ENCODE peak calls at places on chromosomes 4 and X, in seven cellular contexts. E, F, B, K, L, V and C are unnamed samples.

GRCh38 chrX:41449138-41449537 is 2.0 kb downstream of the NYX start:
- DNase-seq in V (no peak), K (no peak), B (no peak), F (no peak), L (no peak), E (no peak), C (no peak)

GRCh38 chr4:6695660-6696581 is 2.2 kb downstream of the S100P start:
- DNase-seq in E (no peak), B (no peak), V (no peak), K (no peak), L (peak), F (no peak), C (peak)

GRCh38 chr4:133152330-133152791 is 3.3 kb downstream of the PCDH10 start:
- DNase-seq in E (no peak), B (no peak), F (no peak), K (no peak), L (no peak), V (no peak), C (no peak)

GRCh38 chr4:142264961-142265360 is 581.1 kb downstream of the INPP4B start:
- DNase-seq in E (no peak), K (no peak), L (no peak), V (no peak), F (no peak), B (no peak), C (no peak)

GRCh38 chrX:76279007-76279406 is 106.1 kb downstream of the PBDC1 start:
- DNase-seq in B (peak), K (no peak), V (peak), E (peak), L (peak), F (no peak), C (no peak)

GRCh38 chr4:77613267-77613666 is 7.6 kb downstream of the CXCL13 start:
- DNase-seq in E (peak), K (no peak), B (peak), V (no peak), F (no peak), L (no peak), C (no peak)

GRCh38 chr4:139822391-139822790 is 156.8 kb downstream of the MGST2 start:
- DNase-seq in F (no peak), V (no peak), K (no peak), B (no peak), L (no peak), E (no peak), C (no peak)

GRCh38 chr4:76981649-76982048 is 32.1 kb downstream of the SEPTIN11 start:
- DNase-seq in L (no peak), F (no peak), B (no peak), E (no peak), V (no peak), K (no peak), C (no peak)

GRCh38 chrX:72016881-72017783 is 106.5 kb downstream of the NHSL2 start:
- DNase-seq in V (no peak), E (no peak), K (no peak), B (no peak), F (no peak), L (peak), C (no peak)

GRCh38 chr4:94500696-94501095 is 49.0 kb downstream of the PDLIM5 start:
- DNase-seq in F (no peak), B (peak), L (no peak), K (peak), V (no peak), E (no peak), C (no peak)

GRCh38 chrX:39832211-39832610 is 265.5 kb downstream of the BCOR start:
- DNase-seq in L (no peak), V (no peak), E (no peak), B (no peak), F (no peak), K (no peak), C (no peak)

DNA sequence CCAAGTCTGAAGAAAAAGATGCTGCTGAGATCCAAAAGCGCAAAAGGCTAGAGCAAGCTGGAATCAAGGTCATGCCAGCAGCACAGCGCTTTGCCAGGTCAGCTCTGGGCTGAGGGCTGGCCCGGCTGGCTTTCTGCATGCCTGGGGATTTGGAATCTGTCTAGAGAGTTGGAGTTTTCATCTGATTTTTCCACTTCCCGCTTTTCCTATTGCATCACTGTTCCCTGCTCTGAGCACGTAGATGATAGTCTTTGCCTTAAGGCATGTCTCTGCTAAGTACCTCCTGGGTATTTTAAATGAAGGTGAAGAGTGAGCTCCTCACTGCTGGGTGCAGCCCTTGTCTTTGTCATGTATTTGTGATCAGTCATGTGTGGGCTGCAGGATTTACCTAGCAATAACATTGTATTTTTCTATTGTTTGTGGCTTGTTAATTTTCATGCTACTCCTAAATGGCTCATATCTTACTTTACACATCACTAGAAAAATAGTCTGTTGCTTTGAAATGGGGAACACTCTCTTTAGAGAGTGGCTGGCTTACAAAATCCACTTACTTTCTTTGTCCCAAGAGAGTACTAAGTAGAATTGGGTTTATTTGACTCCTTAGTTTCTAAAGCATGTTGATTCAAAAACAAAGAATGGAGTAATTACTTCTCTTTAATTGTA is 82.8 kb downstream of the LIMCH1 start:
- DNase-seq in K (no peak), B (no peak), L (no peak), F (no peak), V (no peak), E (no peak), C (no peak)
- H3K27ac ChIP-seq in K (no peak), B (no peak), L (no peak), F (no peak), V (peak), E (peak), C (no peak)

DNA sequence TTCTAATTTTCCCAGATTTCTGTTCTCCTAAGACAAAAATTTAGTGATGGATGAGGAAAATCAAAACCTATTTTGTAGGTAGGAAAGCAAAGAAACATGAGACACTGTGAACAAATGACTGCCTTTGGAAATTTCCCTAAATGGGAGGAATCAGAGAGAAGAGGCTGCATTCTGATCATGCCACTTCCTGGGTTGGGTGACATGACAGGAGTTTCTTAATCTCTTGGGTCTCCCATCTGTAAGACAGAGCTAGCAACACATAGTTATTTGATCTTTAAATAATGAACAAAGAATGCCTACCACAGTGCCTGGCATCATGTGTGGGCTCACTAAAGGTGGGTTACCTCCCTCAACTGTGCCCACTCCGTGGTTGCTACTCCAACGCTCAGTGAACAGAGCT is 57.1 kb downstream of the CCDC149 start:
- DNase-seq in F (no peak), E (no peak), V (no peak), K (no peak), B (no peak), L (no peak), C (no peak)
- H3K27ac ChIP-seq in F (no peak), E (no peak), V (peak), K (no peak), B (no peak), L (no peak), C (no peak)

DNA sequence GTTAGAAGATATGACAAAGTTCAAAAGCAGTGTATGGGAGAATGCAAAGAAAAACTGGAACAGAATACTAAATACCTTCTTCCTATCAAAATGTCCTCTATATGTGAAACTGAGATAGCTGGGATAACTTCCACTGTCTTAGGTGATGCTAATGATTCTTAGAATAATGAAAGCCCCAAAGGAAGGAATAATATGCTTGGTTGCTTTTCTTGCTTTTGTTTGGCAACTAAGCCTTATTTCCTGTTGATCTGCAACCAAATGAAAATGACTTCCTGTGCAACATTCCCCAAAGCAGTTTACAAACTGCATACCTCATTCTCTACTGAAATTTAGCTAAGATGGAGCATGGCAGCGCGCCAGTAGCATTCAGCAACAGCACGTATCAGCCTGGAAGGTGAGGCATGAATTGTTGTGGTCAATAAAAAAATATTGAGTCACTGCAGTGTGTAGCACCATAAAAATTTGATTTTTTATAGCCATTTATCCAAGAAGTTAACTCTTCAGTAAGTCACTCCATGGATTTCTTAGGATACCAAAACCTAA is 18.7 kb downstream of the NDNF start:
- DNase-seq in F (no peak), E (no peak), V (no peak), B (peak), K (no peak), L (no peak), C (peak)
- H3K27ac ChIP-seq in F (no peak), E (no peak), V (no peak), B (peak), K (no peak), L (no peak), C (peak)

GRCh38 chr4:159227378-159227777 is 124.5 kb downstream of the RAPGEF2 start:
- DNase-seq in V (no peak), F (no peak), K (no peak), E (no peak), L (no peak), B (no peak), C (no peak)

GRCh38 chr4:159224412-159224811 is 121.5 kb downstream of the RAPGEF2 start:
- DNase-seq in B (no peak), F (no peak), V (no peak), L (no peak), E (no peak), K (no peak), C (no peak)

GRCh38 chr4:159232465-159233106 is 129.7 kb downstream of the RAPGEF2 start:
- DNase-seq in E (no peak), B (no peak), K (no peak), F (no peak), V (no peak), L (no peak), C (no peak)

GRCh38 chr4:159227984-159228383 is 125.1 kb downstream of the RAPGEF2 start:
- DNase-seq in V (peak), K (peak), E (peak), B (peak), L (peak), F (peak), C (peak)

GRCh38 chr4:159229164-159229563 is 126.3 kb downstream of the RAPGEF2 start:
- DNase-seq in L (no peak), K (no peak), F (no peak), B (no peak), E (no peak), V (no peak), C (no peak)
- H3K27ac ChIP-seq in L (no peak), K (no peak), F (no peak), B (peak), E (peak), V (peak), C (peak)

GRCh38 chr4:1207603-1208265 is 35.4 kb upstream of the SPON2 start:
- DNase-seq in K (peak), F (peak), L (peak), V (peak), E (no peak), B (peak), C (peak)
- H3K27ac ChIP-seq in K (peak), F (peak), L (peak), V (peak), E (peak), B (peak), C (peak)

DNA sequence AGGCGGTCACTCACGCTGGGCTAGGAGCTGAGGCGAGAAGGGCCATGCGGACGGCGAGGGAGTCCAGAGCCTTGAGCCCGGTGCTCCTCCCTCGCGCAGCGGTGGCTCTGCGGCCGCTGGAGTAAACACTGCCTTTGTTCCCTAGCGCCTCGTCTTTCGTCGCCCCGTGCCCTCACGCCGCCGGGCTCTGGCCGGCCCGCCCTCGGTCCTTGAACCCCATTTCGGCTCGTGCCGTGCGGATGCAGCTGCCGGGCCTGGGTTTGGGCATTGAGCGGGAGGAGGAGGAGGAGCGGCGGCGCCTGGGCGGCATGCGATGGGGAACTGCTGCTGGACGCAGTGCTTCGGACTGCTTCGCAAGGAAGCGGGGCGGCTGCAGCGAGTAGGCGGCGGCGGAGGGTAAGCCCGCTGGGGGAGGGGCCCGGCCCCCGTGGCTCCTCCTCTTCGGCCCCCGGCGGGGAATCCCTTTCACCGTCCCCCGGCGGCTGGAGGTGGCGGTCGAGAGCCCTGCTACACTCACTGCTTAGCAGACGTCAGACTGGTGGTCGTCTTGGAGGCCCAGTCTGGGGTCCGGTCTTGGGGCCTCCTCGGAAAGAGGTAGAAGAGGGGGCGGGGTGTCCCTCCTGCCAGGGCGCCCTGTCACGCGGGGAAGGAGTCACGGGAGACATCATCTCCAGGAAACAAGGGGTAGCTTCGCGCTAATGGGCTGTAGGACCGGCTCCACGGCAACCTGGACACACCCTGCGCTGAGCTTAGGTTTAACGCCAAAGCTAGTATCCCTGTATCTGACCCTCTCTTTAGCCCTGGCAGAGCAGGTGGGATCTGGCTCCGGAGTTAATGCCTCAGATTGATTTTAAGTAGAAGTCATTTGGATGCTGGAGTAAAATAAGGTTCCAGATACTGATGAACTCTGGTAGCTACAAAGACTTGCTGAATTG is at the start of gene AP1AR:
- DNase-seq in B (peak), K (peak), E (peak), F (peak), V (peak), L (peak), C (peak)
- H3K27ac ChIP-seq in B (peak), K (peak), E (peak), F (peak), V (peak), L (peak), C (peak)

GRCh38 chr4:137530176-137530575 is 2.1 kb downstream of the PCDH18 start:
- DNase-seq in F (no peak), B (no peak), E (no peak), K (no peak), V (no peak), L (no peak), C (no peak)

GRCh38 chr4:137532869-137533236 is 559 bp upstream of the PCDH18 start:
- DNase-seq in B (no peak), L (no peak), V (no peak), F (no peak), E (no peak), K (no peak), C (no peak)

GRCh38 chr4:137529432-137529831 is 2.9 kb downstream of the PCDH18 start:
- DNase-seq in V (no peak), K (no peak), L (no peak), E (no peak), F (no peak), B (no peak), C (no peak)

GRCh38 chr4:137531951-137532868 is at the start of gene PCDH18:
- DNase-seq in F (peak), K (peak), B (peak), L (peak), V (peak), E (peak), C (peak)

DNA sequence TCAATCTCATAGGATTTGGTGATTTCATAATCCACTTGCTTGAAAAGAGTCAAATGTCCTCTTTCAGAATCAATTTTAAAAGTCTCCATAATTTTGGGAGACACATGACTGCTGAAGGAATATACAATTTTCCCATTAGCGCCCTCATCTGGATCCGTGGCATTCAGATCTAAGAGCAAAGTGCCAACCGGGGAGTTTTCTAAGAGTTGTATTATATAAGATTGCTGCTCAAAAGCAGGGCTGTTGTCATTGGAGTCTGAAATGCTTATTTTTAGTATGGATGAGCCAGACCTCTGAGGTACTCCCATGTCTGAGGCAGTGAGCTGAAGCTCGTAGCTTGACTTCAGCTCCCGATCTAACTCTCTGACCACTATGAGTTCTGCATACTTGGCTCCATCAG is 1.2 kb downstream of the PCDH18 start:
- DNase-seq in V (no peak), B (no peak), K (no peak), E (peak), F (no peak), L (no peak), C (no peak)
- H3K27ac ChIP-seq in V (peak), B (peak), K (peak), E (peak), F (no peak), L (no peak), C (peak)